ENCODE peak calls at places on chromosomes 6 and 20, in ten cellular contexts. K is fibroblast of lung; R is HepG2; Q is thoracic aorta; T is CD8-positive, alpha-beta T cell; M is psoas muscle; X is ascending aorta; P is hepatocyte; H is left lung; D is pancreas. W is an unnamed sample.

GRCh38 chr6:35412102-35412501 is 40.0 kb upstream of the FANCE start:
- DNase-seq in H (no peak), M (no peak), P (no peak), R (no peak), X (no peak), Q (no peak), T (no peak), K (no peak), D (no peak), W (no peak)

GRCh38 chr6:111552241-111552744 is 53.4 kb downstream of the TRAF3IP2 start:
- DNase-seq in D (peak; percentile 55), Q (peak; percentile 34), H (peak; percentile 61), M (peak; percentile 64), P (peak; percentile 92), T (no peak), K (peak; percentile 98), R (no peak), X (peak; percentile 87), W (peak; percentile 74)

GRCh38 chr20:51636123-51636522 is 93.6 kb upstream of the NFATC2 start:
- DNase-seq in R (no peak), M (no peak), D (no peak), X (no peak), K (peak; percentile 71), H (no peak), P (no peak), Q (no peak), T (no peak), W (no peak)

GRCh38 chr6:35469711-35470662 is 1.8 kb downstream of the RPL10A start:
- DNase-seq in D (peak; percentile 77), R (peak; percentile 44), T (no peak), X (no peak), Q (no peak), H (no peak), M (no peak), K (no peak), P (no peak), W (no peak)

GRCh38 chr6:72954736-72955135 is 270.6 kb downstream of the KHDC1L start:
- DNase-seq in P (peak; percentile 22), R (no peak), X (no peak), T (no peak), Q (no peak), D (no peak), K (peak; percentile 64), H (no peak), M (no peak), W (no peak)

GRCh38 chr6:5398530-5398929 is 137.2 kb downstream of the FARS2 start:
- DNase-seq in P (peak; percentile 44), M (no peak), X (no peak), D (no peak), R (peak; percentile 35), Q (no peak), H (no peak), T (no peak), K (peak; percentile 46), W (no peak)

GRCh38 chr20:54128175-54128574 is 45.6 kb downstream of the CYP24A1 start:
- DNase-seq in T (no peak), M (no peak), Q (no peak), D (no peak), X (no peak), P (no peak), H (no peak), R (no peak), K (no peak), W (no peak)

GRCh38 chr6:16758163-16758975 is 2.9 kb downstream of the ATXN1 start:
- DNase-seq in R (peak; percentile 66), X (no peak), M (no peak), P (peak; percentile 26), Q (no peak), D (no peak), H (no peak), K (peak; percentile 58), T (no peak), W (no peak)

GRCh38 chr6:30077218-30077617 is 1.6 kb upstream of the RNF39 start:
- DNase-seq in D (no peak), K (no peak), X (no peak), P (no peak), R (no peak), M (no peak), T (no peak), H (no peak), Q (no peak), W (no peak)

GRCh38 chr6:30074331-30075093 is 1.1 kb downstream of the RNF39 start:
- DNase-seq in Q (no peak), D (no peak), T (no peak), P (peak; percentile 51), X (no peak), R (no peak), K (no peak), H (no peak), M (no peak), W (no peak)

GRCh38 chr6:30076333-30076732 is 764 bp upstream of the RNF39 start:
- DNase-seq in D (no peak), T (no peak), K (no peak), H (no peak), X (no peak), R (peak; percentile 18), Q (no peak), M (no peak), P (no peak), W (no peak)

GRCh38 chr6:30075094-30075986 is at the start of gene RNF39:
- DNase-seq in T (no peak), P (peak; percentile 58), X (no peak), R (peak; percentile 55), H (peak; percentile 65), D (peak; percentile 74), K (no peak), Q (no peak), M (no peak), W (no peak)

DNA sequence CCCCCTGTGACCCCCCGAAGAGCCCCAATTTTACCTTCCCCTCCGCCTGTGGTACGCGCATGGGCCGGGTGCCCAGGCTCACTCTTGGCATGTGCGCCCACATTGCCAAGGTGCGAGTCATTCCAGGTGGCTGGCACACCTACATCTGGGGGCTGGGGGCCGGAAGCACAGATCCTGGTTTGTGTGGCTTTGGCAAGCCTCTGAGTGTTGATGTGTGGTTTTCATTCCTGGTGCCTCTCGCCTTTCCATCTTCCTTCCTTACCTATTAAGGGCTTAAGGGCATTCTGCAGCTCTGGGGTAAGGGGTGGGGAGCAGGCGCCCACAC is 380 bp upstream of the RNF39 start:
- DNase-seq in R (no peak), K (no peak), M (no peak), D (peak; percentile 75), T (no peak), Q (no peak), X (no peak), H (no peak), P (no peak), W (no peak)
- TF ChIP-seq CTCF in R (no peak), K (no peak), M (no peak), D (no peak), T (no peak), Q (no peak), X (no peak), H (no peak), P (no peak), W (no peak)

GRCh38 chr6:42566614-42567208 is 2.9 kb downstream of the UBR2 start:
- DNase-seq in Q (no peak), D (no peak), H (no peak), R (no peak), T (no peak), M (no peak), X (no peak), P (no peak), K (no peak), W (no peak)

GRCh38 chr6:42564496-42564890 is 664 bp downstream of the UBR2 start:
- DNase-seq in X (no peak), M (no peak), T (no peak), Q (no peak), H (no peak), D (no peak), K (no peak), R (peak; percentile 20), P (no peak), W (no peak)

GRCh38 chr6:42571611-42572342 is 7.9 kb downstream of the UBR2 start:
- DNase-seq in T (no peak), K (no peak), D (no peak), P (no peak), M (no peak), R (no peak), Q (no peak), X (no peak), H (no peak), W (no peak)

GRCh38 chr6:42572523-42572922 is 8.7 kb downstream of the UBR2 start:
- DNase-seq in Q (no peak), H (no peak), X (no peak), K (no peak), M (no peak), D (no peak), P (no peak), T (no peak), R (no peak), W (no peak)

DNA sequence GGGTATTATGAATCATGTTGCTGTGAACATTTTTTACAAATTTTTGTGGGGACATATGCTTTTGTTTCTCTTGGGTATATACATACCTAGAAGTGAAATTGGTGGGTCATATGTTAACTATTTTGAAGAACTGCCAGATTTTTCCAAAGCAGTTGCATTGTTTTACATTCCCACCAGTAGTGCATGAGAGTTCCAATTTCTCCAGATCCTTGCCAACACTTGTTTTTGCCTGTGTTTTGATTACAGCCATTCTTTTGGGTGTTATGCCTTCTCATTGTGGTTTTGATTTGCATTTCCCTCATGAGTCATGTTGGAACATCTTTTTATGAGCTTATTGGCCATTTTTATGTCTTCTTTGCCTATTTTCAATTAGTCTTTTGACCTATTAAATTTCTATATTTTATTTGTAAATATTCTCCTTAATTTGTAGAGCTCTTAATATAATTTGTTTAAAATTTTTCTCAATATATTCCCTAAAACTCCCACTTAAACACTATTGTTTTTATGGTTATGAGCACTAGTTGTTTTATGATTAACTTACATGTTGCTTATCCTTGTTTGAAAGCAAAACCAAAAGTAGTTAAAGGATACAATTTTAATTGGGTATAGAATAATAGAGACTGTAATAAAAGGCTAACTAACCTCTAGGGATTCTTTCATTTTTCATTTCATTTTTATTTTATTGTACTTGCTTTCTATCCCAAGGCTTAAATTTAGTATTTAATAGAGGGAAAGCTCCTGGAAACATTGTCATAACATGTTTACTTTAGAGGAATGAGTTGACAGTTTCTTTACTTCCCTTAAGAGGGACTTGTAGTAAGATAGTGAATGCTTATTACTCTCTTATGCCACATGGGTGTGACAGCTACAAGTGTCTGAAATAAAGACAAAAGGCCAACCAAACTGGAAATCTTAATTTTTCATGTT is 5.5 kb downstream of the UBR2 start:
- DNase-seq in D (no peak), H (no peak), X (no peak), K (peak; percentile 97), T (no peak), R (no peak), P (no peak), M (no peak), Q (no peak), W (no peak)
- H3K4me1 ChIP-seq in D (peaks cover 5% of the 10 kb centered on the region), H (peaks cover 81% of the 10 kb centered on the region), X (peaks cover 14% of the 10 kb centered on the region), K (peaks cover 2% of the 10 kb centered on the region), T (peaks cover 38% of the 10 kb centered on the region), R (peaks cover 43% of the 10 kb centered on the region), P (peaks cover 9% of the 10 kb centered on the region), M (peaks cover 50% of the 10 kb centered on the region), Q (peaks cover 52% of the 10 kb centered on the region), W (peaks cover 9% of the 10 kb centered on the region)

DNA sequence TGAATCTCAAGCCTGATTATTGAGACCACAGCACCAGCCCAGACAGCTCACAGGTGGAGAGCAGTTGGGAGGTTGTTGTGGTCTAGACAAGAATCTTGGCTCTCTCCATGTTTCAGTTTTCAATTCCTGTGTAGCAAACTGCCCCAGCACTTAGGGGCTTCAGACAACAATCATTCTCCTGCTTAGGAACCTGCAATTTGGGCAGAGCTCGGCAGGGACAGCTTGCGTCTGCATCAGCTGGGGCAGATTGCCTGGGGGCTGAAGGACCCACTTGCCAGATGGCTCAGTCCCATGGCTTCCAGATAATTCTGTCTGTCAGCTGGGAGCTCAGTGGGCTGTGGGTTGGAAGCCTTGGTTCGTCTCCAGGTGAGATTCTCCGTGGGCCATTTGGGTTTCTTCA is 6.9 kb downstream of the TGM6 start:
- DNase-seq in T (no peak), H (no peak), P (no peak), R (no peak), M (no peak), D (no peak), Q (no peak), K (no peak), X (peak; percentile 40), W (no peak)
- TF ChIP-seq CTCF in T (no peak), H (no peak), P (no peak), R (no peak), M (no peak), D (no peak), Q (no peak), K (no peak), X (no peak), W (no peak)

GRCh38 chr6:83168556-83168955 is 24.5 kb downstream of the PGM3 start:
- DNase-seq in M (no peak), P (no peak), K (no peak), R (no peak), D (no peak), T (no peak), Q (no peak), X (no peak), H (no peak), W (no peak)
- H3K4me1 ChIP-seq in M (no peaks in the 10 kb centered on the region), P (no peaks in the 10 kb centered on the region), K (no peaks in the 10 kb centered on the region), R (no peaks in the 10 kb centered on the region), D (no peaks in the 10 kb centered on the region), T (no peaks in the 10 kb centered on the region), Q (no peaks in the 10 kb centered on the region), X (no peaks in the 10 kb centered on the region), H (no peaks in the 10 kb centered on the region), W (no peaks in the 10 kb centered on the region)